ENCODE peak calls at places on chromosome 14, in ten cellular contexts. G, U, L, K, W, P, T, B, C and D are unnamed samples.

GRCh38 chr14:65191716-65192115 is 89.4 kb upstream of the MAX start:
- DNase-seq in L (no peak), B (no peak), P (no peak), G (no peak), K (no peak), U (no peak), C (no peak), W (no peak), T (no peak), D (no peak)

GRCh38 chr14:53767566-53767965 is 189.1 kb downstream of the BMP4 start:
- DNase-seq in W (peak), U (no peak), B (no peak), C (no peak), T (no peak), P (no peak), G (no peak), L (no peak), K (peak), D (no peak)

GRCh38 chr14:22622220-22622619 is 21.9 kb downstream of the OR6J1 start:
- DNase-seq in W (peak), P (no peak), K (peak), T (no peak), L (no peak), B (peak), C (no peak), U (peak), G (peak), D (peak)

GRCh38 chr14:104676694-104677505 is 12.5 kb upstream of the INF2 start:
- DNase-seq in U (no peak), T (peak), C (no peak), B (no peak), L (no peak), W (no peak), G (peak), K (no peak), P (no peak), D (no peak)

GRCh38 chr14:53347046-53347445 is 193.9 kb upstream of the DDHD1 start:
- DNase-seq in T (no peak), W (no peak), B (no peak), P (no peak), G (no peak), C (no peak), K (no peak), L (no peak), U (no peak), D (no peak)

GRCh38 chr14:92492261-92492660 is 21.3 kb upstream of the RIN3 start:
- DNase-seq in W (no peak), P (peak), U (no peak), T (no peak), G (no peak), C (no peak), L (no peak), K (no peak), B (no peak), D (no peak)

GRCh38 chr14:71143391-71144290 is 236.4 kb downstream of the PCNX1 start:
- DNase-seq in G (peak), K (peak), U (peak), P (no peak), B (peak), C (peak), T (no peak), W (peak), L (peak), D (peak)

GRCh38 chr14:32224731-32225377 is 21.8 kb upstream of the RNU6-8 start:
- DNase-seq in W (peak), K (peak), C (peak), T (no peak), P (no peak), G (peak), B (peak), U (peak), L (peak), D (peak)

GRCh38 chr14:83827383-83827782 is 1702.6 kb upstream of the FLRT2 start:
- DNase-seq in B (no peak), C (no peak), P (no peak), K (no peak), G (peak), U (no peak), W (no peak), L (no peak), T (no peak), D (no peak)

GRCh38 chr14:76376878-76377523 is 1.1 kb downstream of the ESRRB start:
- DNase-seq in P (no peak), K (no peak), G (no peak), U (no peak), L (no peak), W (no peak), B (no peak), T (no peak), C (no peak), D (no peak)

GRCh38 chr14:21026988-21027315 is 2.1 kb upstream of the NDRG2 start:
- DNase-seq in U (no peak), L (no peak), K (no peak), P (no peak), B (no peak), T (no peak), W (no peak), G (no peak), C (no peak), D (no peak)

GRCh38 chr14:93105362-93105761 is 10.4 kb downstream of the ITPK1 start:
- DNase-seq in P (no peak), K (peak), L (no peak), G (peak), B (peak), U (peak), T (no peak), W (peak), C (no peak), D (peak)

GRCh38 chr14:54902521-54903420 is at the start of gene GCH1:
- DNase-seq in C (peak), G (peak), P (peak), L (peak), B (no peak), K (peak), W (peak), T (peak), U (no peak), D (peak)

GRCh38 chr14:26548431-26548830 is 49.4 kb downstream of the NOVA1 start:
- DNase-seq in U (no peak), B (peak), T (no peak), G (no peak), L (no peak), W (no peak), C (no peak), P (no peak), K (no peak), D (peak)

GRCh38 chr14:101914083-101914482 is 50.3 kb upstream of the DYNC1H1 start:
- DNase-seq in K (no peak), C (no peak), G (no peak), T (no peak), U (no peak), P (no peak), L (no peak), B (no peak), W (no peak), D (no peak)

GRCh38 chr14:81669308-81669707 is 135.7 kb upstream of the SEL1L start:
- DNase-seq in K (no peak), G (no peak), L (no peak), C (no peak), T (no peak), W (no peak), B (no peak), U (no peak), P (no peak), D (no peak)

GRCh38 chr14:35044939-35045797 is 904 bp upstream of the FAM177A1 start:
- DNase-seq in W (peak), T (no peak), G (peak), P (no peak), C (no peak), B (peak), K (no peak), U (peak), L (no peak), D (peak)

GRCh38 chr14:67569011-67569650 is 30.9 kb downstream of the PIGH start:
- DNase-seq in C (no peak), U (no peak), W (no peak), T (peak), K (no peak), G (no peak), L (peak), P (no peak), B (no peak), D (no peak)

GRCh38 chr14:65226824-65227604 is 124.7 kb upstream of the MAX start:
- DNase-seq in U (peak), W (no peak), K (no peak), P (no peak), C (peak), B (peak), T (no peak), G (no peak), L (no peak), D (peak)

GRCh38 chr14:103292426-103293374 is 41.3 kb upstream of the EIF5 start:
- DNase-seq in G (peak), L (peak), B (peak), P (peak), T (peak), K (peak), W (peak), U (peak), C (peak), D (peak)

GRCh38 chr14:64734990-64735389 is 30.8 kb downstream of the PLEKHG3 start:
- DNase-seq in L (no peak), P (peak), B (no peak), W (no peak), G (no peak), K (no peak), C (no peak), T (no peak), U (no peak), D (no peak)

DNA sequence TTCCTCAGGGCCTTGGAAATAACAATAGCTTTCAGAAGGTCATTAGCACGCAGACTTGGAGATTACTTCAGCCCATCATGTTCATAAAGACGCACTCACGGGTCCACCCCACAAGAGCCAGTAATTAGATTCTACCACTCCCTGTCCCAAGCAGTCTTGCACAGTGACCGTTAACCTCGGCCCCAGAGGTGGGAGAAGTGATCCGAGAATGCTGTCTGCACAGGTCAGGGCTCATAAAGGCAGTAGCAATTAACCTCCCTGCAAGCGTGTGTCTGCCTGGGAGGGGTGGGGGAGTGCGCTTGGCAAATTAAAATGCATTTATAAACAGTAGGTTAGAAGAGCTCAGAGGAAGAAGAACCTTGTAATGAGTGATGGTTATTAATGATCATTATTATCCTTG is 125.6 kb upstream of the CCDC196 start:
- DNase-seq in G (no peak), C (no peak), P (no peak), K (no peak), T (no peak), W (no peak), B (no peak), U (no peak), L (no peak), D (no peak)
- H3K4me3 ChIP-seq in G (no peak), C (no peak), P (no peak), K (no peak), T (no peak), W (no peak), B (no peak), U (no peak), L (no peak), D (no peak)

GRCh38 chr14:61710853-61711817 is 15.8 kb downstream of the HIF1A start:
- DNase-seq in L (no peak), U (no peak), P (no peak), T (no peak), C (no peak), B (no peak), G (peak), K (no peak), W (no peak), D (peak)
- H3K4me3 ChIP-seq in L (no peak), U (no peak), P (no peak), T (no peak), C (no peak), B (no peak), G (peak), K (no peak), W (no peak), D (peak)

GRCh38 chr14:69612759-69613145 is 1.4 kb downstream of the SUSD6 start:
- DNase-seq in B (peak), K (peak), T (no peak), W (no peak), L (no peak), G (no peak), U (peak), C (no peak), P (no peak), D (no peak)

GRCh38 chr14:69611264-69612013 is at the start of gene SUSD6:
- DNase-seq in B (peak), P (peak), C (peak), U (peak), T (peak), K (peak), G (peak), W (peak), L (peak), D (peak)

GRCh38 chr14:69614592-69614991 is 3.2 kb downstream of the SUSD6 start:
- DNase-seq in B (no peak), K (no peak), T (peak), L (no peak), W (no peak), G (no peak), C (no peak), U (no peak), P (peak), D (no peak)

GRCh38 chr14:69612014-69612758 is 790 bp downstream of the SUSD6 start:
- DNase-seq in K (peak), U (peak), T (peak), B (peak), L (peak), P (peak), C (no peak), G (no peak), W (peak), D (no peak)

GRCh38 chr14:69613312-69614073 is 2.1 kb downstream of the SUSD6 start:
- DNase-seq in B (no peak), T (no peak), U (no peak), G (no peak), K (no peak), P (no peak), L (no peak), C (no peak), W (no peak), D (no peak)
- H3K4me3 ChIP-seq in B (no peak), T (peak), U (peak), G (peak), K (peak), P (peak), L (no peak), C (no peak), W (peak), D (peak)

GRCh38 chr14:94646066-94646465 is 33.9 kb downstream of the SERPINA3 start:
- DNase-seq in T (no peak), B (no peak), L (no peak), U (no peak), G (no peak), W (no peak), C (no peak), P (no peak), K (no peak), D (no peak)
- H3K4me3 ChIP-seq in T (no peak), B (no peak), L (no peak), U (no peak), G (no peak), W (no peak), C (no peak), P (no peak), K (no peak), D (no peak)